ENCODE peak calls at places on chromosomes 4 and X, in eight cellular contexts. E is activated B cell treated with CpG ODN at 0.5 μM for 24 hours; I is Daoy; K is neural crest cell; N is effector CD4-positive, alpha-beta T cell; A is left ventricle myocardium superior; X is activated T-cell treated with anti-CD3 and anti-CD28 coated beads for 1 hour; M is Caki2. U is an unnamed sample.

GRCh38 chr4:69995526-69996016 is at the start of gene STATH:
- DNase-seq in X (no peak), N (no peak), A (no peak), I (no peak), M (no peak), K (no peak), E (no peak), U (no peak)

GRCh38 chrX:19627533-19627932 is 112.2 kb upstream of the MAP3K15 start:
- DNase-seq in K (no peak), X (no peak), E (no peak), N (no peak), A (no peak), M (no peak), I (peak; percentile 35), U (no peak)

GRCh38 chr4:118280501-118281218 is 72.1 kb downstream of the PRSS12 start:
- DNase-seq in M (peak; percentile 57), A (no peak), X (no peak), E (no peak), N (peak; percentile 27), I (peak; percentile 48), K (peak; percentile 28), U (peak; percentile 9)

GRCh38 chr4:179586460-179586859 is 2144.2 kb upstream of the AGA start:
- DNase-seq in K (no peak), A (no peak), N (no peak), X (no peak), I (peak; percentile 2), E (no peak), M (no peak), U (no peak)

GRCh38 chrX:103343105-103343504 is 13.1 kb downstream of the TCEAL7 start:
- DNase-seq in X (peak; percentile 32), N (peak; percentile 27), K (no peak), E (no peak), A (no peak), I (peak; percentile 12), M (peak; percentile 35), U (no peak)

GRCh38 chr4:148793221-148793620 is 351.0 kb upstream of the NR3C2 start:
- DNase-seq in N (no peak), X (no peak), M (no peak), K (no peak), I (no peak), A (no peak), E (no peak), U (no peak)

GRCh38 chr4:26220704-26221103 is 100.1 kb upstream of the RBPJ start:
- DNase-seq in N (no peak), A (no peak), K (no peak), I (no peak), M (no peak), X (no peak), E (no peak), U (no peak)

GRCh38 chr4:65918217-65918616 is 247.9 kb upstream of the EPHA5 start:
- DNase-seq in X (no peak), N (no peak), A (no peak), M (no peak), I (no peak), E (no peak), K (no peak), U (no peak)

U was measured in cerebellar nuclear complex.